ENCODE peak calls at places on chromosome 7, in eight cellular contexts. A is Calu3, S is spleen, W is neural progenitor cell, J is AG09309, H is GM10248, K is Right ventricle myocardium inferior, D is bronchial epithelial cell. L is an unnamed sample.

GRCh38 chr7:93427107-93427506 is 147.4 kb downstream of the CALCR start:
- DNase-seq in A (no peak), S (no peak), W (no peak), J (no peak), H (no peak), K (no peak), D (no peak), L (no peak)

GRCh38 chr7:102019461-102019860 is 202.0 kb downstream of the CUX1 start:
- DNase-seq in A (no peak), S (peak; percentile 21), W (no peak), J (no peak), H (no peak), K (no peak), D (no peak), L (no peak)

GRCh38 chr7:123352957-123353356 is 153.2 kb upstream of the SLC13A1 start:
- DNase-seq in A (no peak), S (no peak), W (no peak), J (no peak), H (no peak), K (no peak), D (peak; percentile 84), L (no peak)

GRCh38 chr7:43921423-43921822 is 4.8 kb upstream of the UBE2D4 start:
- DNase-seq in A (no peak), S (no peak), W (no peak), J (no peak), H (no peak), K (no peak), D (no peak), L (no peak)

GRCh38 chr7:114130860-114131259 is 212.1 kb upstream of the PPP1R3A start:
- DNase-seq in A (no peak), S (no peak), W (no peak), J (no peak), H (no peak), K (no peak), D (peak; percentile 3), L (no peak)

GRCh38 chr7:87312215-87312865 is 33.1 kb upstream of the CROT start:
- DNase-seq in A (peak; percentile 54), S (no peak), W (peak; percentile 64), J (peak; percentile 28), H (peak; percentile 62), K (no peak), D (peak; percentile 60), L (no peak)

GRCh38 chr7:101668726-101669125 is 39.6 kb upstream of the MYL10 start:
- DNase-seq in A (no peak), S (no peak), W (no peak), J (no peak), H (no peak), K (no peak), D (no peak), L (no peak)

GRCh38 chr7:2870471-2870941 is 26.4 kb upstream of the GNA12 start:
- DNase-seq in A (peak; percentile 78), S (peak; percentile 90), W (peak; percentile 31), J (no peak), H (peak; percentile 58), K (peak; percentile 85), D (peak; percentile 76), L (no peak)

GRCh38 chr7:95594185-95594584 is 2.1 kb downstream of the PDK4 start:
- DNase-seq in A (no peak), S (no peak), W (no peak), J (no peak), H (no peak), K (no peak), D (no peak), L (no peak)

GRCh38 chr7:142300689-142301088 is 42.8 kb upstream of the PRSS58 start:
- DNase-seq in A (peak; percentile 33), S (no peak), W (peak; percentile 45), J (no peak), H (no peak), K (no peak), D (no peak), L (no peak)

GRCh38 chr7:73341877-73342276 is 13.9 kb downstream of the FKBP6 start:
- DNase-seq in A (peak; percentile 10), S (peak; percentile 11), W (no peak), J (no peak), H (no peak), K (no peak), D (peak; percentile 59), L (no peak)